ENCODE peak calls at places on chromosomes 1 and 21, in ten cellular contexts. Q is HCT116; F is CD8-positive, alpha-beta memory T cell; A is small intestine; J is CD8-positive, alpha-beta T cell; G is fibroblast of lung; I is CD4-positive, CD25-positive, alpha-beta regulatory T cell; T is PC-9; V is esophagus squamous epithelium; U is mucosa of descending colon. L is an unnamed sample.

GRCh38 chr21:46161180-46161799 is 5.9 kb upstream of the FTCD start:
- DNase-seq in Q (no peak), F (no peak), A (no peak), J (no peak), G (no peak), I (peak; percentile 15), T (no peak), V (no peak), U (no peak), L (peak; percentile 5)

GRCh38 chr1:237227507-237227906 is 185.5 kb downstream of the RYR2 start:
- DNase-seq in Q (no peak), F (no peak), A (no peak), J (no peak), G (no peak), I (no peak), T (no peak), V (no peak), U (no peak), L (no peak)

GRCh38 chr1:228171221-228171891 is 5.8 kb downstream of the IBA57 start:
- DNase-seq in Q (no peak), F (no peak), A (no peak), J (no peak), G (no peak), I (no peak), T (no peak), V (no peak), U (no peak), L (no peak)

GRCh38 chr1:224558904-224559303 is 57.2 kb upstream of the CNIH3 start:
- DNase-seq in Q (no peak), F (no peak), A (no peak), J (no peak), G (no peak), I (no peak), T (no peak), V (no peak), U (no peak), L (no peak)

GRCh38 chr21:42313501-42313969 is 1.7 kb downstream of the TFF3 start:
- DNase-seq in Q (no peak), F (no peak), A (peak; percentile 69), J (no peak), G (no peak), I (no peak), T (no peak), V (no peak), U (peak; percentile 71), L (peak; percentile 66)

GRCh38 chr1:153432874-153433681 is 16.8 kb downstream of the S100A7A start:
- DNase-seq in Q (no peak), F (no peak), A (no peak), J (no peak), G (no peak), I (no peak), T (no peak), V (no peak), U (no peak), L (no peak)

GRCh38 chr1:159880435-159880834 is 18.0 kb upstream of the VSIG8 start:
- DNase-seq in Q (no peak), F (no peak), A (no peak), J (no peak), G (no peak), I (no peak), T (no peak), V (no peak), U (no peak), L (no peak)

GRCh38 chr1:231937013-231937754 is 310.6 kb downstream of the DISC1 start:
- DNase-seq in Q (no peak), F (no peak), A (no peak), J (no peak), G (no peak), I (no peak), T (no peak), V (no peak), U (peak; percentile 28), L (no peak)

GRCh38 chr1:52007228-52008073 is 17.0 kb upstream of the RAB3B start:
- DNase-seq in Q (no peak), F (no peak), A (peak; percentile 5), J (no peak), G (peak; percentile 31), I (no peak), T (no peak), V (no peak), U (peak; percentile 25), L (peak; percentile 20)

GRCh38 chr1:236156512-236157208 is 14.3 kb downstream of the GPR137B start:
- DNase-seq in Q (no peak), F (peak; percentile 34), A (peak; percentile 53), J (peak; percentile 15), G (no peak), I (peak; percentile 37), T (no peak), V (peak; percentile 17), U (peak; percentile 45), L (peak; percentile 36)

GRCh38 chr1:236161230-236161629 is 18.9 kb downstream of the GPR137B start:
- DNase-seq in Q (no peak), F (no peak), A (no peak), J (no peak), G (no peak), I (no peak), T (no peak), V (no peak), U (no peak), L (no peak)

GRCh38 chr1:236160540-236161127 is 18.3 kb downstream of the GPR137B start:
- DNase-seq in Q (no peak), F (no peak), A (no peak), J (no peak), G (no peak), I (no peak), T (no peak), V (no peak), U (no peak), L (no peak)

GRCh38 chr1:236159704-236160539 is 17.6 kb downstream of the GPR137B start:
- DNase-seq in Q (no peak), F (no peak), A (peak; percentile 95), J (no peak), G (no peak), I (no peak), T (no peak), V (no peak), U (peak; percentile 62), L (peak; percentile 43)

GRCh38 chr1:236158719-236159118 is 16.4 kb downstream of the GPR137B start:
- DNase-seq in Q (no peak), F (no peak), A (no peak), J (no peak), G (no peak), I (no peak), T (no peak), V (no peak), U (no peak), L (no peak)
- H3K4me1 ChIP-seq in Q (no peaks in the 10 kb centered on the region), F (peaks cover 27% of the 10 kb centered on the region), A (no peaks in the 10 kb centered on the region), J (no peaks in the 10 kb centered on the region), G (no peaks in the 10 kb centered on the region), I (peaks cover 12% of the 10 kb centered on the region), T (no peaks in the 10 kb centered on the region), V (no peaks in the 10 kb centered on the region), U (no peaks in the 10 kb centered on the region), L (peaks cover 18% of the 10 kb centered on the region)

DNA sequence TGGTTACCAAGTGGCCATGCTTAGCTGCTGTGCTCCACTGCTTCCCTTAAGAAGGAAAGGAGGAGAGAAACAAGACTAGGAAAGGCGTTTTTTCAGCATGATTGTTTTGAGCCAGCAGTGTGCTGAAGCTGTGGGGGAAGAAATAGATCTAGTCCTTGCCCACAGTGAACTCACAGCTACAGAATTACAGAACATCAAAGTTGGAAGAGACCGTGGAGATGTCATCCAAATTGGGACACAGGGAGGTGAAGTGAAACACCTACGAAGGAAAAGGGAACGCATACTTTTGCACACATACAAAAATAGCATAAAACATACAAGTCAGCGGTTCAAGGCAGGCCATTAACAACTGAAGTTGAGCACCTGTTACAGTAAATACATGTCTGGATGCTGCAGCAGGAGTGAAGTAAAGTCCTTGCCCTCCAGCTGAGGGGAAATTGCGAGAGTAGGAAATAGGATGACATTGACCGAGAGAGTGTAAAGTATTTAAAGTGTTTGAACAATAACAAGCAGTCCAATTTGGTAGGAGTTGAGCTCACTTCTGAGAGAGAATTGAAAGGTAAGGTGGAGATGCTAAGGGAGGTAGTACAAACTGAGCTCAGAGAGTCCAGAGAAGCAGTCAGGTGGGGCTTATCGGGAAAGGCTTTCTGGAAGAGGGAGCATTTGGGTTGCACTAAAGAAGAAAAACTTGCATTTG is 55.1 kb downstream of the KIRREL1 start:
- DNase-seq in Q (no peak), F (no peak), A (no peak), J (no peak), G (no peak), I (no peak), T (no peak), V (no peak), U (no peak), L (no peak)
- H3K4me1 ChIP-seq in Q (no peaks in the 10 kb centered on the region), F (no peaks in the 10 kb centered on the region), A (no peaks in the 10 kb centered on the region), J (no peaks in the 10 kb centered on the region), G (peaks cover 19% of the 10 kb centered on the region), I (no peaks in the 10 kb centered on the region), T (no peaks in the 10 kb centered on the region), V (no peaks in the 10 kb centered on the region), U (peaks cover 5% of the 10 kb centered on the region), L (peaks cover 18% of the 10 kb centered on the region)

DNA sequence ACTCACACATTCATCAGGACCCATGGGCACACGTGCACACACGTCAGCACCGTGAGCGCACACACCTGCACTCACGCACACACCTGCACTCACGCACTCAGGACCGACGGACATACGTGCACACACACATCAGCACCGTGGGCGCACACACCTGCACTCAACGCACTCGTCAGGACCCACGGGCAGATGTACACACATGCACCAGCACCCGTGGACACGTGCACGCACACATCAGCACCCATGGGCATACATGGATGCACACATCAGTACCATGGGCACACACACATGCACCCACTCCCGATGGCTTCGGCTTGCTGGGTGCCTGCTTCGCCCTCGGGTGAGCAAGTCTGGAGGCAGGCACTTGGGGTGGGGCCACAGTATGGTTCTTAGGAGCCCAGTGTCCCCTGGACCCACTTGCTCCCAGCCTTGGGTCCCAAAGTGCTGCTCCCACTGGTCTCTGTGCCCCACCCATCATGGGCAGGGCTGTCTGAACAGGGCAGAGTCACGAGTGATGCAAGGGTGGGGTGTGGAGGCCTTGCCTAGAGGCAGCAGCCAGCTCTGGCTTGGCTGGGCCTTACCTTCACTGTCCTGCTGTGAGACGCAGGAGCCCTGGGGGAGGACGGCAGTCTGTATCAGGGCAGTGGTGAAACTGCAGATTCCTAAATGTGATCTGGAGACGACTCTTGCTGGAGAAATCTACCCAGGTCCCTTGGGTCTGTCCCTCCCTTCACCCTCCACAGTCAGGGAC is 49.8 kb downstream of the SKI start:
- DNase-seq in Q (no peak), F (no peak), A (peak; percentile 49), J (no peak), G (no peak), I (no peak), T (no peak), V (no peak), U (no peak), L (no peak)
- H3K4me1 ChIP-seq in Q (no peaks in the 10 kb centered on the region), F (peaks cover 51% of the 10 kb centered on the region), A (peaks cover 28% of the 10 kb centered on the region), J (peaks cover 68% of the 10 kb centered on the region), G (peaks cover 39% of the 10 kb centered on the region), I (peaks cover 48% of the 10 kb centered on the region), T (no peaks in the 10 kb centered on the region), V (peaks cover 42% of the 10 kb centered on the region), U (peaks cover 42% of the 10 kb centered on the region), L (peaks cover 69% of the 10 kb centered on the region)

DNA sequence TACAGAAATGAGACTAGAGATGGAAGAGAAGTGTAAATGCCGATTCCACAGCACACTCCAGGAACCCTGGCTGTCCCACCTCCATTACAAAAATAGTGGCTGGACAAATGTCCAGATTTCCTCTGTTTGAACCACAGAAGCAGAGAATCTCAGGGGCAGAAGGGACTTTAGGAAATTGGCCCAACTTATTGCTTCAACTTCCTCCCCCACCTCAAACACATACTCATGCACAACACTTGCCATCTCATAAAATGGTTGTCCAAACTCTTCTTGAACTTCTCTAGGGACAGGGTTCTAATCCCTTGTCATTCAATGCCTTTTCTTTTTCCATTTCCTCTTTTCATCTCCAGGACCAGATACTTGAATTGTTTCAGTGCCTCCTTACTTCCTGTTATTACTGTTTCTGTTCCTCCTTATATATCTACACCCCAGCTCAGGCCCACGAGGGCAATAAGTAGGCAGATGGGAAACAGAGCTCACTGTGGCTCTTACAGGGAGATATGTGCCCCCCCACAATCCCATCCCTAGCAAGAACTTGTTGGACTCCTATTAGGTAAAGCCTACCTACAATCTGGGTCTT is 8.5 kb upstream of the B4GALT3 start:
- DNase-seq in Q (no peak), F (no peak), A (no peak), J (no peak), G (no peak), I (peak; percentile 55), T (no peak), V (no peak), U (no peak), L (no peak)
- H3K4me1 ChIP-seq in Q (peaks cover 12% of the 10 kb centered on the region), F (peaks cover 79% of the 10 kb centered on the region), A (no peaks in the 10 kb centered on the region), J (peaks cover 77% of the 10 kb centered on the region), G (peaks cover 2% of the 10 kb centered on the region), I (peaks cover 87% of the 10 kb centered on the region), T (peaks cover 9% of the 10 kb centered on the region), V (no peaks in the 10 kb centered on the region), U (no peaks in the 10 kb centered on the region), L (no peaks in the 10 kb centered on the region)